ENCODE peak calls at places on chromosomes 11 and 22, in nine cellular contexts. N, O, U, V, P, Y, X, W and Q are unnamed samples.

GRCh38 chr11:10604340-10604748 is 35.9 kb upstream of the LYVE1 start:
- DNase-seq in X (no peak), V (no peak), O (no peak), U (peak; percentile 47), N (no peak), Y (no peak), W (no peak), P (no peak), Q (no peak)

GRCh38 chr11:76830639-76831312 is 29.9 kb upstream of the ACER3 start:
- DNase-seq in V (no peak), N (no peak), O (no peak), P (no peak), U (no peak), Y (no peak), X (no peak), W (no peak), Q (no peak)

GRCh38 chr11:62851807-62852522 is 12.6 kb upstream of the WDR74 start:
- DNase-seq in O (no peak), V (no peak), U (no peak), Y (no peak), W (no peak), P (no peak), N (no peak), X (no peak), Q (no peak)

GRCh38 chr11:66339163-66339675 is 3.0 kb upstream of the RIN1 start:
- DNase-seq in W (no peak), P (no peak), V (no peak), X (no peak), Y (no peak), O (no peak), U (no peak), N (no peak), Q (no peak)

GRCh38 chr11:3738241-3738640 is 59.1 kb downstream of the NUP98 start:
- DNase-seq in U (no peak), W (no peak), Y (no peak), O (no peak), N (no peak), V (no peak), X (no peak), P (no peak), Q (no peak)

GRCh38 chr22:20013382-20013871 is 3.2 kb downstream of the ARVCF start:
- DNase-seq in P (peak; percentile 78), V (no peak), U (no peak), N (peak; percentile 32), W (no peak), O (peak; percentile 36), Y (peak; percentile 59), X (peak; percentile 70), Q (no peak)

GRCh38 chr22:32917577-32918375 is 116.3 kb downstream of the TIMP3 start:
- DNase-seq in V (no peak), Y (no peak), X (no peak), W (no peak), O (peak; percentile 1), N (no peak), U (no peak), P (no peak), Q (no peak)

GRCh38 chr22:39092111-39092867 is 4.8 kb upstream of the APOBEC3H start:
- DNase-seq in O (no peak), Y (no peak), X (no peak), P (no peak), W (no peak), V (no peak), U (no peak), N (no peak), Q (peak; percentile 79)

GRCh38 chr11:130008326-130008725 is 5.7 kb upstream of the PRDM10 start:
- DNase-seq in N (no peak), P (no peak), Y (no peak), X (no peak), V (no peak), W (no peak), U (no peak), O (no peak), Q (no peak)

GRCh38 chr11:42243370-42243769 is 783.9 kb upstream of the LRRC4C start:
- DNase-seq in U (no peak), W (no peak), Y (no peak), P (no peak), X (no peak), N (no peak), V (no peak), O (no peak), Q (no peak)

GRCh38 chr11:122697636-122698167 is 42.2 kb downstream of the UBASH3B start:
- DNase-seq in U (peak; percentile 18), N (no peak), Y (peak; percentile 63), W (no peak), V (no peak), X (peak; percentile 69), O (no peak), P (no peak), Q (peak; percentile 45)

GRCh38 chr11:96760815-96761214 is 371.0 kb downstream of the JRKL start:
- DNase-seq in X (no peak), Y (no peak), V (no peak), U (no peak), W (no peak), P (no peak), N (no peak), O (no peak), Q (no peak)